ENCODE peak calls at places on chromosome 1, in eight cellular contexts. One of them, this sample, is unnamed.

GRCh38 chr1:1164701-1165451 is 8.8 kb upstream of the TTLL10 start:
- DNase-seq in activated CD8-positive, alpha-beta memory T cell treated with anti-CD3 and anti-CD28 coated beads for 4 hours: no peak
- DNase-seq in neural crest cell: no peak
- DNase-seq in NCI-H774: no peak
- DNase-seq in putamen: no peak
- DNase-seq in CD8-positive, alpha-beta memory T cell: no peak
- DNase-seq in endothelial cell: no peak
- DNase-seq in NCI-H1694: no peak
- DNase-seq in this sample: peak; percentile 54

GRCh38 chr1:167790117-167790516 is 68.3 kb downstream of the MPZL1 start:
- DNase-seq in activated CD8-positive, alpha-beta memory T cell treated with anti-CD3 and anti-CD28 coated beads for 4 hours: no peak
- DNase-seq in neural crest cell: no peak
- DNase-seq in NCI-H774: no peak
- DNase-seq in putamen: no peak
- DNase-seq in CD8-positive, alpha-beta memory T cell: no peak
- DNase-seq in endothelial cell: no peak
- DNase-seq in NCI-H1694: no peak
- DNase-seq in this sample: no peak

GRCh38 chr1:14539953-14540563 is 58.4 kb upstream of the KAZN start:
- DNase-seq in activated CD8-positive, alpha-beta memory T cell treated with anti-CD3 and anti-CD28 coated beads for 4 hours: no peak
- DNase-seq in neural crest cell: no peak
- DNase-seq in NCI-H774: no peak
- DNase-seq in putamen: no peak
- DNase-seq in CD8-positive, alpha-beta memory T cell: no peak
- DNase-seq in endothelial cell: no peak
- DNase-seq in NCI-H1694: no peak
- DNase-seq in this sample: no peak

GRCh38 chr1:204075890-204076837 is 3.2 kb downstream of the SOX13 start:
- DNase-seq in activated CD8-positive, alpha-beta memory T cell treated with anti-CD3 and anti-CD28 coated beads for 4 hours: no peak
- DNase-seq in neural crest cell: no peak
- DNase-seq in NCI-H774: no peak
- DNase-seq in putamen: no peak
- DNase-seq in CD8-positive, alpha-beta memory T cell: no peak
- DNase-seq in endothelial cell: no peak
- DNase-seq in NCI-H1694: no peak
- DNase-seq in this sample: no peak

GRCh38 chr1:22398656-22399420 is 52.8 kb upstream of the ZBTB40 start:
- DNase-seq in activated CD8-positive, alpha-beta memory T cell treated with anti-CD3 and anti-CD28 coated beads for 4 hours: no peak
- DNase-seq in neural crest cell: no peak
- DNase-seq in NCI-H774: no peak
- DNase-seq in putamen: no peak
- DNase-seq in CD8-positive, alpha-beta memory T cell: peak; percentile 78
- DNase-seq in endothelial cell: no peak
- DNase-seq in NCI-H1694: no peak
- DNase-seq in this sample: no peak

GRCh38 chr1:3858231-3858981 is 1.1 kb downstream of the DFFB start:
- DNase-seq in activated CD8-positive, alpha-beta memory T cell treated with anti-CD3 and anti-CD28 coated beads for 4 hours: no peak
- DNase-seq in neural crest cell: no peak
- DNase-seq in NCI-H774: no peak
- DNase-seq in putamen: peak; percentile 68
- DNase-seq in CD8-positive, alpha-beta memory T cell: no peak
- DNase-seq in endothelial cell: peak; percentile 18
- DNase-seq in NCI-H1694: no peak
- DNase-seq in this sample: peak; percentile 22

GRCh38 chr1:16116625-16117024 is 39.2 kb downstream of the EPHA2 start:
- DNase-seq in activated CD8-positive, alpha-beta memory T cell treated with anti-CD3 and anti-CD28 coated beads for 4 hours: no peak
- DNase-seq in neural crest cell: no peak
- DNase-seq in NCI-H774: no peak
- DNase-seq in putamen: no peak
- DNase-seq in CD8-positive, alpha-beta memory T cell: no peak
- DNase-seq in endothelial cell: no peak
- DNase-seq in NCI-H1694: no peak
- DNase-seq in this sample: no peak

GRCh38 chr1:51570063-51570720 is 46.7 kb upstream of the OSBPL9 start:
- DNase-seq in activated CD8-positive, alpha-beta memory T cell treated with anti-CD3 and anti-CD28 coated beads for 4 hours: no peak
- DNase-seq in neural crest cell: no peak
- DNase-seq in NCI-H774: no peak
- DNase-seq in putamen: no peak
- DNase-seq in CD8-positive, alpha-beta memory T cell: no peak
- DNase-seq in endothelial cell: no peak
- DNase-seq in NCI-H1694: no peak
- DNase-seq in this sample: no peak

GRCh38 chr1:28437260-28437923 is 67.9 kb downstream of the PHACTR4 start:
- DNase-seq in activated CD8-positive, alpha-beta memory T cell treated with anti-CD3 and anti-CD28 coated beads for 4 hours: no peak
- DNase-seq in neural crest cell: no peak
- DNase-seq in NCI-H774: no peak
- DNase-seq in putamen: no peak
- DNase-seq in CD8-positive, alpha-beta memory T cell: no peak
- DNase-seq in endothelial cell: no peak
- DNase-seq in NCI-H1694: no peak
- DNase-seq in this sample: peak; percentile 5